ENCODE peak calls at places on chromosomes 7 and 10, in ten cellular contexts. B is lower lobe of right lung; Y is vagina; Q is thyroid gland; N is tibial nerve; R is cardiac muscle cell; D is SJSA1; P is heart left ventricle; G is AG04450; S is CD8-positive, alpha-beta T cell. M is an unnamed sample.

GRCh38 chr7:80548790-80549530 is 37.1 kb upstream of the GNAT3 start:
- DNase-seq in B (no peak), Y (no peak), Q (no peak), N (no peak), R (no peak), D (no peak), P (no peak), G (no peak), S (no peak), M (no peak)

GRCh38 chr7:139725077-139725476 is 52.7 kb downstream of the HIPK2 start:
- DNase-seq in B (no peak), Y (no peak), Q (no peak), N (no peak), R (no peak), D (peak), P (no peak), G (peak), S (no peak), M (no peak)

GRCh38 chr7:16129431-16130126 is 291.8 kb downstream of the CRPPA start:
- DNase-seq in B (no peak), Y (no peak), Q (no peak), N (no peak), R (no peak), D (no peak), P (no peak), G (peak), S (no peak), M (no peak)

GRCh38 chr7:43647314-43647691 is 64.4 kb downstream of the STK17A start:
- DNase-seq in B (no peak), Y (no peak), Q (no peak), N (no peak), R (peak), D (peak), P (peak), G (no peak), S (no peak), M (no peak)

GRCh38 chr7:129951076-129952011 is 1.4 kb downstream of the UBE2H start:
- DNase-seq in B (no peak), Y (no peak), Q (peak), N (no peak), R (peak), D (no peak), P (no peak), G (no peak), S (no peak), M (peak)

GRCh38 chr7:148783801-148784527 is 85.3 kb downstream of the CUL1 start:
- DNase-seq in B (no peak), Y (no peak), Q (no peak), N (no peak), R (no peak), D (no peak), P (no peak), G (no peak), S (no peak), M (no peak)

GRCh38 chr7:498678-499641 is 20.7 kb downstream of the PDGFA start:
- DNase-seq in B (peak), Y (no peak), Q (no peak), N (no peak), R (no peak), D (no peak), P (peak), G (no peak), S (no peak), M (no peak)

GRCh38 chr10:88810196-88810961 is 7.8 kb downstream of the LIPM start:
- DNase-seq in B (no peak), Y (no peak), Q (peak), N (no peak), R (peak), D (no peak), P (no peak), G (peak), S (no peak), M (no peak)

GRCh38 chr10:29955308-29955935 is 104.0 kb downstream of the JCAD start:
- DNase-seq in B (no peak), Y (no peak), Q (no peak), N (no peak), R (no peak), D (no peak), P (no peak), G (no peak), S (no peak), M (no peak)

GRCh38 chr7:136016649-136017395 is 39.7 kb upstream of the MTPN start:
- DNase-seq in B (no peak), Y (no peak), Q (no peak), N (no peak), R (no peak), D (no peak), P (no peak), G (no peak), S (no peak), M (no peak)

GRCh38 chr10:588246-589165 is 101.0 kb downstream of the DIP2C start:
- DNase-seq in B (no peak), Y (no peak), Q (no peak), N (no peak), R (no peak), D (peak), P (peak), G (no peak), S (no peak), M (no peak)

GRCh38 chr10:73773152-73773879 is 8.5 kb upstream of the CHCHD1 start:
- DNase-seq in B (no peak), Y (no peak), Q (peak), N (no peak), R (peak), D (no peak), P (peak), G (no peak), S (no peak), M (no peak)

GRCh38 chr10:108544500-108545120 is 1378.7 kb downstream of the XPNPEP1 start:
- DNase-seq in B (peak), Y (no peak), Q (peak), N (peak), R (peak), D (no peak), P (peak), G (no peak), S (no peak), M (peak)

GRCh38 chr7:69422473-69423102 is 175.7 kb upstream of the AUTS2 start:
- DNase-seq in B (no peak), Y (no peak), Q (no peak), N (no peak), R (no peak), D (no peak), P (no peak), G (no peak), S (no peak), M (no peak)

GRCh38 chr7:4025694-4026615 is 656.1 kb upstream of the FOXK1 start:
- DNase-seq in B (no peak), Y (peak), Q (no peak), N (no peak), R (no peak), D (no peak), P (no peak), G (no peak), S (no peak), M (no peak)

GRCh38 chr10:10032991-10033390 is 984.7 kb upstream of the CELF2 start:
- DNase-seq in B (no peak), Y (no peak), Q (no peak), N (no peak), R (no peak), D (no peak), P (no peak), G (no peak), S (no peak), M (no peak)

GRCh38 chr10:107855933-107856332 is 691.4 kb upstream of the SORCS1 start:
- DNase-seq in B (no peak), Y (no peak), Q (no peak), N (no peak), R (no peak), D (no peak), P (no peak), G (no peak), S (no peak), M (no peak)

GRCh38 chr7:121406-121805 is 71.0 kb upstream of the FAM20C start:
- DNase-seq in B (no peak), Y (no peak), Q (no peak), N (no peak), R (no peak), D (no peak), P (no peak), G (no peak), S (no peak), M (no peak)

GRCh38 chr7:67105382-67105781 is 108.7 kb downstream of the TYW1 start:
- DNase-seq in B (no peak), Y (no peak), Q (no peak), N (no peak), R (no peak), D (no peak), P (no peak), G (no peak), S (no peak), M (no peak)

GRCh38 chr10:129927351-129928120 is 36.5 kb downstream of the EBF3 start:
- DNase-seq in B (no peak), Y (no peak), Q (no peak), N (no peak), R (no peak), D (no peak), P (peak), G (no peak), S (no peak), M (no peak)

GRCh38 chr10:132697568-132698200 is 88.3 kb downstream of the NKX6-2 start:
- DNase-seq in B (peak), Y (no peak), Q (no peak), N (no peak), R (no peak), D (no peak), P (peak), G (no peak), S (no peak), M (no peak)

GRCh38 chr10:71554671-71555070 is 158.0 kb downstream of the CDH23 start:
- DNase-seq in B (no peak), Y (no peak), Q (no peak), N (no peak), R (no peak), D (no peak), P (no peak), G (no peak), S (no peak), M (no peak)

GRCh38 chr7:150737265-150738055 is at the start of gene GIMAP5:
- DNase-seq in B (no peak), Y (no peak), Q (peak), N (no peak), R (no peak), D (no peak), P (peak), G (no peak), S (no peak), M (no peak)

GRCh38 chr7:92625617-92626016 is 35.4 kb upstream of the FAM133B start:
- DNase-seq in B (no peak), Y (no peak), Q (no peak), N (no peak), R (no peak), D (no peak), P (no peak), G (no peak), S (no peak), M (no peak)

GRCh38 chr10:12207114-12207513 is 11.1 kb downstream of the CDC123 start:
- DNase-seq in B (no peak), Y (no peak), Q (no peak), N (no peak), R (no peak), D (no peak), P (no peak), G (no peak), S (no peak), M (no peak)

GRCh38 chr7:157980774-157981173 is 606.8 kb downstream of the PTPRN2 start:
- DNase-seq in B (no peak), Y (no peak), Q (no peak), N (no peak), R (no peak), D (no peak), P (no peak), G (no peak), S (no peak), M (no peak)

GRCh38 chr10:13803566-13804554 is 217.1 kb downstream of the PRPF18 start:
- DNase-seq in B (no peak), Y (no peak), Q (peak), N (no peak), R (no peak), D (peak), P (no peak), G (no peak), S (no peak), M (no peak)

GRCh38 chr10:15579605-15580004 is 140.1 kb downstream of the ITGA8 start:
- DNase-seq in B (no peak), Y (no peak), Q (no peak), N (no peak), R (no peak), D (no peak), P (no peak), G (peak), S (no peak), M (no peak)

GRCh38 chr10:11403116-11403515 is 208.3 kb downstream of the USP6NL start:
- DNase-seq in B (no peak), Y (no peak), Q (no peak), N (no peak), R (no peak), D (no peak), P (no peak), G (no peak), S (peak), M (no peak)

GRCh38 chr7:131076032-131076431 is 251.6 kb upstream of the MKLN1 start:
- DNase-seq in B (no peak), Y (no peak), Q (no peak), N (no peak), R (no peak), D (no peak), P (no peak), G (peak), S (no peak), M (no peak)

GRCh38 chr7:4631664-4632171 is 50.4 kb upstream of the FOXK1 start:
- DNase-seq in B (peak), Y (no peak), Q (peak), N (peak), R (peak), D (peak), P (peak), G (peak), S (no peak), M (peak)

GRCh38 chr7:113968713-113969112 is 49.9 kb upstream of the PPP1R3A start:
- DNase-seq in B (no peak), Y (no peak), Q (no peak), N (no peak), R (peak), D (no peak), P (no peak), G (no peak), S (no peak), M (no peak)

GRCh38 chr7:123787227-123788007 is 38.6 kb upstream of the WASL start:
- DNase-seq in B (no peak), Y (no peak), Q (no peak), N (no peak), R (no peak), D (no peak), P (no peak), G (no peak), S (no peak), M (no peak)

GRCh38 chr7:123783820-123784219 is 35.0 kb upstream of the WASL start:
- DNase-seq in B (no peak), Y (no peak), Q (no peak), N (no peak), R (no peak), D (no peak), P (no peak), G (no peak), S (no peak), M (no peak)

GRCh38 chr7:123788584-123788983 is 39.8 kb upstream of the WASL start:
- DNase-seq in B (no peak), Y (no peak), Q (no peak), N (no peak), R (no peak), D (no peak), P (no peak), G (no peak), S (no peak), M (no peak)

GRCh38 chr7:123782071-123782798 is 33.4 kb upstream of the WASL start:
- DNase-seq in B (no peak), Y (no peak), Q (no peak), N (no peak), R (no peak), D (no peak), P (no peak), G (no peak), S (no peak), M (no peak)

DNA sequence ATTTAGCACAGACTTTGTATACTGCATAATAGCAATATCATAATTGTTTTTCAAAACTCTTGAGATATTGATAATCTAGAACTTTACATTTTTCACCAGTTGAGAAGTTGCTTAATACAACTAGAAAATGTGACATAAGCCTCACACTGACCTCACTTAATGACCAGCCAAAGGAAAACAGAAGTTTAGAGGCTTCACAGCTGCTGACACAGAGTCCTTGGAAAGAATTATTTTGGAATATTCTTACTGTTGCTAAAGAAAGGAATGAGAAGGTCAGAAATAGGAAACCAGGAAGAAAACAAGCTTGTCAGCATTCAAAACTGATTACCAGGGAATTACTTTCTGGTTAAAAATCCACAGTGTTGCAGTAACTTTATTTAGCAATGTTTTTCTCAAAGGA is 35.5 kb upstream of the WASL start:
- DNase-seq in B (no peak), Y (no peak), Q (no peak), N (no peak), R (no peak), D (no peak), P (no peak), G (no peak), S (no peak), M (no peak)
- H3K27ac ChIP-seq in B (no peak), Y (no peak), Q (no peak), N (no peak), R (no peak), D (no peak), P (no peak), G (no peak), S (no peak), M (no peak)

GRCh38 chr7:100944138-100944537 is 5.2 kb upstream of the MUC3A start:
- DNase-seq in B (no peak), Y (no peak), Q (no peak), N (no peak), R (no peak), D (no peak), P (no peak), G (no peak), S (no peak), M (no peak)
- H3K27ac ChIP-seq in B (no peak), Y (no peak), Q (no peak), N (no peak), R (no peak), D (no peak), P (no peak), G (no peak), S (no peak), M (no peak)

GRCh38 chr10:93821051-93821772 is 63.5 kb downstream of the LGI1 start:
- DNase-seq in B (no peak), Y (no peak), Q (no peak), N (no peak), R (peak), D (no peak), P (no peak), G (no peak), S (no peak), M (no peak)

GRCh38 chr10:93827035-93827804 is 66.6 kb upstream of the SLC35G1 start:
- DNase-seq in B (no peak), Y (no peak), Q (no peak), N (no peak), R (no peak), D (no peak), P (no peak), G (no peak), S (no peak), M (no peak)

GRCh38 chr10:93820434-93820833 is 62.7 kb downstream of the LGI1 start:
- DNase-seq in B (no peak), Y (no peak), Q (no peak), N (no peak), R (no peak), D (no peak), P (no peak), G (no peak), S (no peak), M (no peak)

GRCh38 chr10:93826355-93826754 is 67.4 kb upstream of the SLC35G1 start:
- DNase-seq in B (no peak), Y (no peak), Q (no peak), N (no peak), R (no peak), D (no peak), P (no peak), G (no peak), S (no peak), M (no peak)
- H3K27ac ChIP-seq in B (no peak), Y (no peak), Q (no peak), N (no peak), R (no peak), D (no peak), P (no peak), G (no peak), S (no peak), M (no peak)

GRCh38 chr10:17003666-17004065 is 125.9 kb downstream of the CUBN start:
- DNase-seq in B (no peak), Y (no peak), Q (no peak), N (no peak), R (no peak), D (no peak), P (no peak), G (no peak), S (no peak), M (no peak)

GRCh38 chr10:17004801-17005380 is 124.7 kb downstream of the CUBN start:
- DNase-seq in B (no peak), Y (no peak), Q (no peak), N (no peak), R (no peak), D (no peak), P (no peak), G (no peak), S (no peak), M (no peak)

GRCh38 chr10:17001297-17001744 is 128.3 kb downstream of the CUBN start:
- DNase-seq in B (no peak), Y (no peak), Q (no peak), N (no peak), R (no peak), D (no peak), P (peak), G (no peak), S (no peak), M (no peak)

GRCh38 chr10:17001961-17002749 is 127.5 kb downstream of the CUBN start:
- DNase-seq in B (no peak), Y (no peak), Q (peak), N (no peak), R (no peak), D (no peak), P (peak), G (peak), S (no peak), M (no peak)

GRCh38 chr10:17003151-17003550 is 126.5 kb downstream of the CUBN start:
- DNase-seq in B (no peak), Y (no peak), Q (no peak), N (no peak), R (no peak), D (no peak), P (no peak), G (no peak), S (peak), M (no peak)
- H3K27ac ChIP-seq in B (peak), Y (peak), Q (peak), N (peak), R (no peak), D (no peak), P (peak), G (no peak), S (no peak), M (no peak)

M was measured in substantia nigra.